ENCODE peak calls at places on chromosomes 4 and X, in four cellular contexts. One of them, this sample, is unnamed. For H3K4me1, the result is how much of the 10 kb centered on the place peaks cover.

GRCh38 chrX:11665144-11666040 is at the start of gene ARHGAP6:
- DNase-seq in mammary epithelial cell: peak
- DNase-seq in A549: peak
- DNase-seq in K562: no peak
- DNase-seq in this sample: no peak

GRCh38 chr4:175238827-175239517 is 320.8 kb downstream of the ADAM29 start:
- DNase-seq in K562: no peak
- DNase-seq in A549: peak
- DNase-seq in mammary epithelial cell: no peak
- DNase-seq in this sample: no peak

GRCh38 chr4:54230479-54231418 is 1.7 kb downstream of the PDGFRA start:
- DNase-seq in mammary epithelial cell: no peak
- DNase-seq in A549: no peak
- DNase-seq in K562: no peak
- DNase-seq in this sample: no peak

GRCh38 chr4:159360549-159360948 is 257.7 kb downstream of the RAPGEF2 start:
- DNase-seq in K562: no peak
- DNase-seq in mammary epithelial cell: peak
- DNase-seq in A549: no peak
- DNase-seq in this sample: no peak

GRCh38 chr4:76550966-76551780 is 116.1 kb downstream of the SHROOM3 start:
- DNase-seq in mammary epithelial cell: no peak
- DNase-seq in K562: no peak
- DNase-seq in A549: no peak
- DNase-seq in this sample: no peak

GRCh38 chrX:130120321-130120731 is 10.0 kb upstream of the ELF4 start:
- DNase-seq in mammary epithelial cell: no peak
- DNase-seq in K562: no peak
- DNase-seq in A549: no peak
- DNase-seq in this sample: peak

GRCh38 chr4:169305651-169306050 is 34.9 kb upstream of the SH3RF1 start:
- DNase-seq in K562: no peak
- DNase-seq in mammary epithelial cell: no peak
- DNase-seq in A549: no peak
- DNase-seq in this sample: no peak

GRCh38 chrX:148659481-148659880 is 159.1 kb downstream of the AFF2 start:
- DNase-seq in K562: no peak
- DNase-seq in A549: no peak
- DNase-seq in mammary epithelial cell: peak
- DNase-seq in this sample: no peak

GRCh38 chr4:83536649-83537352 is 893 bp downstream of the GPAT3 start:
- DNase-seq in mammary epithelial cell: no peak
- DNase-seq in A549: no peak
- DNase-seq in K562: no peak
- DNase-seq in this sample: no peak

GRCh38 chr4:106315476-106315967 is 487 bp downstream of the TBCK start:
- DNase-seq in A549: no peak
- DNase-seq in K562: peak
- DNase-seq in mammary epithelial cell: peak
- DNase-seq in this sample: peak

GRCh38 chrX:40298569-40298968 is 200.8 kb upstream of the BCOR start:
- DNase-seq in K562: no peak
- DNase-seq in A549: no peak
- DNase-seq in mammary epithelial cell: no peak
- DNase-seq in this sample: no peak

GRCh38 chr4:55083771-55084170 is 41.6 kb downstream of the KDR start:
- DNase-seq in A549: no peak
- DNase-seq in mammary epithelial cell: no peak
- DNase-seq in K562: no peak
- DNase-seq in this sample: no peak

DNA sequence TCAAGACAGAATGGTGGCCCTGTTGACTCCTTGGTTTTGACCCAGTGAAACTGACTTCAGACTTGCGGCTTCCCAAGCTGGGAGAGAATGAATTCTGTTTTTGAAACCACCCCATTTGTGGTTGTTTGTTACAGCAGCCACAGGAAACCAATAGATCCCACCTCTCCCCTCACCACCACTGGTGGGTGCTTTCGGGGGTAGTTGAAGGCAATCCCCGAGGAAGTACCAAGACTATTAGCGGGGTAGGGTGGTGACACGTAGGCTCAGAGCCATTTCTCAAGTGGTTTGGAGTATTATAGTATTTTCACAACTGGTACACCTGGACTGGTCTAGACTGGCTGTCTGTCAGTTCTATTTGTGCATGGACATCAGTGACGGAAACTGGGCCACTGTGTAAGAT is 189.1 kb upstream of the RBPJ start:
- DNase-seq in A549: no peak
- DNase-seq in mammary epithelial cell: no peak
- DNase-seq in K562: no peak
- DNase-seq in this sample: no peak
- H3K4me2 ChIP-seq in A549: no peak
- H3K4me2 ChIP-seq in mammary epithelial cell: no peak
- H3K4me2 ChIP-seq in K562: no peak
- H3K4me2 ChIP-seq in this sample: no peak

GRCh38 chr4:91279899-91280298 is 1023.9 kb upstream of the GRID2 start:
- DNase-seq in A549: no peak
- DNase-seq in K562: no peak
- DNase-seq in mammary epithelial cell: no peak
- DNase-seq in this sample: no peak

GRCh38 chr4:91282217-91282616 is 1021.5 kb upstream of the GRID2 start:
- DNase-seq in mammary epithelial cell: no peak
- DNase-seq in K562: no peak
- DNase-seq in A549: no peak
- DNase-seq in this sample: no peak

GRCh38 chr4:91284480-91284879 is 1019.3 kb upstream of the GRID2 start:
- DNase-seq in mammary epithelial cell: no peak
- DNase-seq in A549: no peak
- DNase-seq in K562: no peak
- DNase-seq in this sample: no peak

GRCh38 chr4:91283726-91284125 is 1020.0 kb upstream of the GRID2 start:
- DNase-seq in A549: no peak
- DNase-seq in mammary epithelial cell: no peak
- DNase-seq in K562: no peak
- DNase-seq in this sample: no peak

DNA sequence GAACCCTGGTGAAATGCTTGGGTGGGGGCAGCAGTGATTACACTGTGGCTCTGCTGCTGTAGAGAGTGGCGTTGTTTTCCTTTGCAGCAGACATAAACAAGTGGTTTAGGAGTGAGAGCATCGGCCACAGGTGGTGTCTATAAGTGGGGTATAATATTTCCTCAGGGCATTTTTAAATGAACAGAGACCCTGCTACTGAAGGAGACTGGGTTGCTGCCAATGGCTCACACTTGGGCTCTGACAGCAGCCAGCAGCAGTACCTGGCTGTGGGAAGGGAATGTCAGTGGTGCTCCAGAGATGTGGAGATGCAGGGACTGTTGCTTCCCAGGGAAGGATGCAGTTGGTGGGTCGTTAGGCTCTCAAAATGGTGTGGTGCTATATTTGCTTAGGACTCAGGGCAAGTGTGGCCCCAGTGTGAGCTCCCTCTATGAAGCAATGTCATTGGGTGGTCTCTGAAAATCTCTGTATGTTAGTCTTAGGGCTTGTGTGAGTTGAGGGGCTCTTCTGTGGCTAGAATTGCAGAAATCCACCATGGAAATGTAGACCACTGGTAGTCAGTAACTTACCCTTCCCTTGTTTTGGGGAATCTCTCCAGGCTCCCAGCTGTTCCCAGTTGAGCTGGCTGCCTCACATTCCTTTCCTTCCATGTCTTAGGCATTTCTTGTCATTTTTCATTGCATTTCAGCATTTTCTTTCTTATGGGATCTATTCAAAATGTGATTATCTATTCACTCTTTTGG is 1023.0 kb upstream of the GRID2 start:
- DNase-seq in K562: no peak
- DNase-seq in mammary epithelial cell: no peak
- DNase-seq in A549: no peak
- DNase-seq in this sample: no peak
- H3K4me1 ChIP-seq in K562: under half
- H3K4me1 ChIP-seq in mammary epithelial cell: under half
- H3K4me1 ChIP-seq in A549: under half
- H3K4me1 ChIP-seq in this sample: under half

GRCh38 chr4:40733752-40734151 is 16.0 kb upstream of the NSUN7 start:
- DNase-seq in mammary epithelial cell: no peak
- DNase-seq in K562: no peak
- DNase-seq in A549: no peak
- DNase-seq in this sample: no peak

GRCh38 chr4:40729555-40729954 is 20.2 kb upstream of the NSUN7 start:
- DNase-seq in A549: no peak
- DNase-seq in K562: no peak
- DNase-seq in mammary epithelial cell: no peak
- DNase-seq in this sample: no peak

GRCh38 chr4:40734497-40734896 is 15.3 kb upstream of the NSUN7 start:
- DNase-seq in mammary epithelial cell: no peak
- DNase-seq in A549: no peak
- DNase-seq in K562: no peak
- DNase-seq in this sample: no peak

GRCh38 chr4:40728341-40728740 is 21.4 kb upstream of the NSUN7 start:
- DNase-seq in K562: no peak
- DNase-seq in A549: no peak
- DNase-seq in mammary epithelial cell: no peak
- DNase-seq in this sample: no peak

DNA sequence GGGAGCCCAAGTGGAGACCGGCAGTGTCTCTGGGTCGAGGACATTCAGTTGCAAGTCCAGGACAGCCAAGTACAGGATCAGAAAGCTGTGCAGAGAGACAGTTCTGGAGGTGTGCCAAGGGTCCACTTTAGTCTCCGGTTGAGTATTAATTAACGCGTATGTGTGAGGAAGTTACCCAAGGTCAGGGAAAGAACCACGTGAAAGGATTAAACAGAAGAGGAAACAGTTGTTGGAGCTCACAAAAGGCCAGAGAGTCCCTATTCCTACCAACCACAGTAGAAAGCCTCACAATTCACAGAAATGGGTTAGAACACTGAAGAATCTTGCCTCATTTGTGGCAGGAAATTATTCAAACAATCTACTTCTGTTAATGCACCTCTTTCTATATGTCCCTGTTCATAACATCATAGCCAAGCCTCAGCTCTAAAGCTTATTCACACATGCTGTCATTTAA is 17.9 kb upstream of the NSUN7 start:
- DNase-seq in A549: no peak
- DNase-seq in mammary epithelial cell: no peak
- DNase-seq in K562: no peak
- DNase-seq in this sample: no peak
- H3K27ac ChIP-seq in A549: no peak
- H3K27ac ChIP-seq in mammary epithelial cell: no peak
- H3K27ac ChIP-seq in K562: no peak
- H3K27ac ChIP-seq in this sample: no peak

GRCh38 chrX:153379508-153379907 is 21.6 kb downstream of the PNMA6E start:
- DNase-seq in mammary epithelial cell: no peak
- DNase-seq in A549: no peak
- DNase-seq in K562: no peak
- DNase-seq in this sample: no peak
- H3K4me2 ChIP-seq in mammary epithelial cell: no peak
- H3K4me2 ChIP-seq in A549: no peak
- H3K4me2 ChIP-seq in K562: peak
- H3K4me2 ChIP-seq in this sample: no peak

GRCh38 chr4:139814285-139815015 is 148.8 kb downstream of the MGST2 start:
- DNase-seq in A549: no peak
- DNase-seq in K562: no peak
- DNase-seq in mammary epithelial cell: peak
- DNase-seq in this sample: no peak

GRCh38 chr4:139815646-139816601 is 150.3 kb downstream of the MGST2 start:
- DNase-seq in mammary epithelial cell: no peak
- DNase-seq in A549: peak
- DNase-seq in K562: no peak
- DNase-seq in this sample: no peak

GRCh38 chr4:139817657-139818452 is 152.2 kb downstream of the MGST2 start:
- DNase-seq in A549: no peak
- DNase-seq in mammary epithelial cell: peak
- DNase-seq in K562: no peak
- DNase-seq in this sample: no peak

GRCh38 chr4:139819082-139819481 is 153.5 kb downstream of the MGST2 start:
- DNase-seq in mammary epithelial cell: no peak
- DNase-seq in A549: no peak
- DNase-seq in K562: no peak
- DNase-seq in this sample: no peak

DNA sequence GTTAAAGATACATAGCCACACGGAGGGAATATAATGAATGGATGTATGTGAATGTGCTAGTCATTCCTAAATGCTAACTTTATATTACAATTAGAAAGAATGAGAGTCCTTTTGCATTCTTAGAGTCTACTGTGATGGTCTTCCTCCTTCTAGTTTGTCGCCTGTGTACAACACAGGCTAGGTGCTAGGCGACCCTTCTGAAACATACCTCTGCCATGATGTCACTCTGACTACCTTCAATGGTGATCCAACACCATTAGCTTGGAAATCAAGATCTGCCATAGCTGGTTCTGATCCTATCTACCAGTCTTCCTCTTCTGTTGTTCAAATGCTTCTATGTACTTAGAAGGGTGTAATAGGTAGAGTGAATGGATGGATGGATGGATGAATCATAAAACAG is 151.2 kb downstream of the MGST2 start:
- DNase-seq in mammary epithelial cell: no peak
- DNase-seq in K562: no peak
- DNase-seq in A549: peak
- DNase-seq in this sample: no peak
- H3K4me1 ChIP-seq in mammary epithelial cell: under half
- H3K4me1 ChIP-seq in K562: under half
- H3K4me1 ChIP-seq in A549: under half
- H3K4me1 ChIP-seq in this sample: under half

GRCh38 chr4:74942918-74943253 is 10.0 kb downstream of the PARM1 start:
- DNase-seq in mammary epithelial cell: no peak
- DNase-seq in K562: no peak
- DNase-seq in A549: no peak
- DNase-seq in this sample: no peak
- H3K27ac ChIP-seq in mammary epithelial cell: no peak
- H3K27ac ChIP-seq in K562: no peak
- H3K27ac ChIP-seq in A549: no peak
- H3K27ac ChIP-seq in this sample: no peak

GRCh38 chrX:10450959-10451355 is 169.4 kb downstream of the MID1 start:
- DNase-seq in K562: no peak
- DNase-seq in A549: no peak
- DNase-seq in mammary epithelial cell: no peak
- DNase-seq in this sample: no peak
- H3K4me2 ChIP-seq in K562: no peak
- H3K4me2 ChIP-seq in A549: peak
- H3K4me2 ChIP-seq in mammary epithelial cell: no peak
- H3K4me2 ChIP-seq in this sample: no peak

This sample was measured in OCI-LY7.